ENCODE peak calls at places on chromosomes 12 and 14, in six cellular contexts. L is BJ, I is AG10803, B is AG04450, X is cardiac fibroblast, Z is MM.1S. Y is an unnamed sample.

GRCh38 chr14:61860294-61860918 is 98.2 kb downstream of the SNAPC1 start:
- DNase-seq in B (no peak), I (peak; percentile 42), X (peak; percentile 48), Z (peak; percentile 31), L (no peak), Y (peak; percentile 13)

GRCh38 chr14:89184952-89185351 is 232.1 kb downstream of the FOXN3 start:
- DNase-seq in B (no peak), Z (no peak), X (no peak), I (no peak), L (no peak), Y (no peak)

GRCh38 chr12:2415568-2415944 is 362.8 kb downstream of the CACNA1C start:
- DNase-seq in I (no peak), Z (no peak), L (no peak), X (no peak), B (no peak), Y (no peak)

GRCh38 chr14:69606816-69607215 is 4.6 kb upstream of the SUSD6 start:
- DNase-seq in I (no peak), B (no peak), L (no peak), X (no peak), Z (no peak), Y (no peak)

GRCh38 chr12:126601184-126602170 is 1536.2 kb downstream of the AACS start:
- DNase-seq in B (no peak), L (no peak), X (no peak), Z (no peak), I (no peak), Y (no peak)

GRCh38 chr14:60561845-60562746 is 53.1 kb downstream of the SIX6 start:
- DNase-seq in I (peak; percentile 80), X (peak; percentile 78), L (no peak), Z (peak; percentile 34), B (peak; percentile 44), Y (peak; percentile 66)

GRCh38 chr12:40336573-40337199 is 111.9 kb downstream of the LRRK2 start:
- DNase-seq in L (no peak), Z (peak; percentile 34), X (peak; percentile 19), B (no peak), I (peak; percentile 21), Y (no peak)

GRCh38 chr14:92154283-92154942 is 32.6 kb downstream of the CPSF2 start:
- DNase-seq in L (no peak), Z (no peak), X (peak; percentile 25), B (no peak), I (peak; percentile 25), Y (no peak)

GRCh38 chr12:123273166-123273565 is 1.5 kb upstream of the CDK2AP1 start:
- DNase-seq in X (no peak), I (no peak), Z (no peak), L (no peak), B (no peak), Y (no peak)

GRCh38 chr12:63965936-63966602 is 121.6 kb downstream of the SRGAP1 start:
- DNase-seq in I (peak; percentile 69), L (no peak), Z (no peak), X (peak; percentile 26), B (no peak), Y (no peak)

GRCh38 chr14:104601786-104602185 is 2.8 kb downstream of the TMEM179 start:
- DNase-seq in I (peak; percentile 48), Z (no peak), X (peak; percentile 14), L (no peak), B (no peak), Y (no peak)

GRCh38 chr14:49930720-49931119 is 37.8 kb downstream of the ARF6 start:
- DNase-seq in I (no peak), B (no peak), L (no peak), X (no peak), Z (no peak), Y (no peak)

GRCh38 chr14:75561013-75561432 is 17.4 kb upstream of the FLVCR2 start:
- DNase-seq in B (no peak), I (peak; percentile 62), L (no peak), X (peak; percentile 84), Z (peak; percentile 19), Y (peak; percentile 61)

GRCh38 chr14:23605931-23606585 is 27.5 kb upstream of the JPH4 start:
- DNase-seq in X (no peak), I (no peak), L (no peak), B (no peak), Z (no peak), Y (no peak)

GRCh38 chr12:2390850-2391390 is 338.1 kb downstream of the CACNA1C start:
- DNase-seq in I (no peak), Z (no peak), B (no peak), X (no peak), L (no peak), Y (no peak)

GRCh38 chr12:126936181-126936851 is 1330.7 kb upstream of the TMEM132C start:
- DNase-seq in L (no peak), B (no peak), Z (peak; percentile 51), X (no peak), I (peak; percentile 20), Y (no peak)

GRCh38 chr14:97762386-97762785 is 965.2 kb downstream of the VRK1 start:
- DNase-seq in I (no peak), B (no peak), Z (no peak), X (no peak), L (no peak), Y (no peak)

GRCh38 chr14:71321556-71322315 is 414.5 kb downstream of the PCNX1 start:
- DNase-seq in I (peak; percentile 64), X (peak; percentile 55), B (no peak), Z (no peak), L (no peak), Y (peak; percentile 47)

GRCh38 chr12:5442251-5443006 is 10.5 kb downstream of the NTF3 start:
- DNase-seq in X (peak; percentile 62), I (peak; percentile 75), B (no peak), L (no peak), Z (peak; percentile 28), Y (peak; percentile 58)

GRCh38 chr14:97655169-97655948 is 858.2 kb downstream of the VRK1 start:
- DNase-seq in X (no peak), B (no peak), L (no peak), Z (no peak), I (no peak), Y (no peak)

GRCh38 chr14:75238728-75239455 is 39.7 kb upstream of the FOS start:
- DNase-seq in X (peak; percentile 46), I (no peak), Z (no peak), B (no peak), L (no peak), Y (no peak)

GRCh38 chr12:57719777-57720605 is 18.6 kb downstream of the AGAP2 start:
- DNase-seq in B (no peak), I (no peak), L (no peak), Z (no peak), X (no peak), Y (no peak)

GRCh38 chr14:103629503-103630121 is 601 bp downstream of the KLC1 start:
- DNase-seq in B (no peak), L (no peak), I (no peak), X (peak; percentile 15), Z (peak; percentile 6), Y (no peak)

GRCh38 chr14:87745507-87746118 is 247.4 kb downstream of the GALC start:
- DNase-seq in Z (peak; percentile 7), X (peak; percentile 25), B (no peak), L (no peak), I (peak; percentile 50), Y (peak; percentile 2)

GRCh38 chr12:98532687-98533304 is 17.4 kb downstream of the TMPO start:
- DNase-seq in L (no peak), B (peak; percentile 23), I (peak; percentile 59), Z (peak; percentile 31), X (peak; percentile 65), Y (peak; percentile 13)

GRCh38 chr14:97106166-97106565 is 309.0 kb downstream of the VRK1 start:
- DNase-seq in L (no peak), I (no peak), Z (no peak), X (no peak), B (no peak), Y (no peak)

GRCh38 chr12:15011162-15011561 is 38.3 kb downstream of the PDE6H start:
- DNase-seq in L (no peak), B (no peak), Z (peak; percentile 46), I (no peak), X (no peak), Y (no peak)
- TF ChIP-seq CTCF in L (peak; percentile 8), B (peak; percentile 29), Z (peak; percentile 37), I (peak; percentile 20), X (peak; percentile 9), Y (peak; percentile 3)

DNA sequence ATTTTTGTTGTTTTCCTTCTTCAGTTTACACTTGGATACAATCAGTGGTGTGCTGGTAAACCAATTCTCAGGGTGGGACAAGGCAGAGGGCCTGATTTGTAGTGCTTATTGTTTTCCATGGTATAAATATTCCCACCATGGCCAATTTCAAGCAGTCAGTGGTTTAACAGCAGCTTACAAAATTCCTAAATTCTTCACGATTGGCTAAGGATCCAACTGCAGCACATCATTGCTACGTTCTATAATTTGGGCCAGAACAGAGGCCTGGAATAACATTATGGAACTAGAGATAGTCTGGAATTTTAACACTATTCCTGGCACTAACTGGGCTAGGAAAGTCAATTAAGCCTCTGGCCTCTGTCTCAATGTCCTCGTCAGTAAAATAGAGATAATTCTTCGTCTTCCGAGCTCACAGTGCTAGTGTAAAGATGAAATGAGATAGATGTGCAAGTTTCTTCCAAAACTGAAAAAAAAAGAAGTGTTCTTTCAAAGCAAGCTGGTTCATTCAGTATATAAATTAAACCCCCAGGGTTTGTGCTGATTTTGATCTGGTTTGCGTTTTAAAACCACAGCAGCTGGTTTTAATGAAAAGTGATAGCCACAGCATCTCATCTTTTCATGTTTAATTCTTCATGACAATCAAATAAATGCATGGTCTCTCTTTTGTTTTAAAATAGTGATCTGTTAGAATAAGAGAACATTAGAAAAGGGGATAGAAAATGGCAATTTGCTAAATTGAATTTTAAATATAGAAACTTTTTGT is 104.1 kb downstream of the EPS8 start:
- DNase-seq in I (peak; percentile 27), B (no peak), X (no peak), Z (no peak), L (no peak), Y (no peak)
- H3K4me3 ChIP-seq in I (no peak overlapping the region), B (no peak overlapping the region), X (no peak overlapping the region), Z (no peak overlapping the region), L (no peak overlapping the region), Y (no peak overlapping the region)

GRCh38 chr12:104177663-104178501 is 37.7 kb upstream of the TXNRD1 start:
- DNase-seq in Z (no peak), L (peak; percentile 98), B (peak; percentile 89), X (peak; percentile 100), I (peak; percentile 99), Y (peak; percentile 94)
- TF ChIP-seq CTCF in Z (no peak), L (peak; percentile 45), B (peak; percentile 53), X (peak; percentile 28), I (peak; percentile 47), Y (peak; percentile 33)

GRCh38 chr12:130161261-130162231 is 718 bp upstream of the FZD10 start:
- DNase-seq in X (no peak), B (no peak), I (no peak), Z (no peak), L (no peak), Y (no peak)

GRCh38 chr12:130162771-130163460 is 652 bp downstream of the FZD10 start:
- DNase-seq in I (no peak), X (no peak), L (no peak), B (no peak), Z (no peak), Y (no peak)

GRCh38 chr12:130160711-130161231 is 1.5 kb upstream of the FZD10 start:
- DNase-seq in X (no peak), B (no peak), L (no peak), Z (no peak), I (no peak), Y (no peak)

GRCh38 chr12:130163461-130164215 is 1.4 kb downstream of the FZD10 start:
- DNase-seq in X (no peak), B (no peak), I (no peak), Z (no peak), L (no peak), Y (no peak)

GRCh38 chr12:130162267-130162666 is at the start of gene FZD10:
- DNase-seq in I (peak; percentile 2), X (no peak), Z (no peak), B (no peak), L (no peak), Y (no peak)
- H3K4me3 ChIP-seq in I (no peak within 1 kb of the TSS), X (no peak within 1 kb of the TSS), Z (no peak within 1 kb of the TSS), B (no peak within 1 kb of the TSS), L (no peak within 1 kb of the TSS), Y (peak within 1 kb of the TSS; percentile 20)